ENCODE peak calls at places on chromosomes 4 and X, in four cellular contexts. One of them, this sample, is unnamed.

GRCh38 chrX:46698691-46699090 is 60.2 kb downstream of the SLC9A7 start:
- DNase-seq in K562: no peak
- DNase-seq in H1: no peak
- DNase-seq in HepG2: no peak
- DNase-seq in this sample: no peak

GRCh38 chr4:81635128-81635527 is 163.4 kb upstream of the RASGEF1B start:
- DNase-seq in H1: no peak
- DNase-seq in HepG2: no peak
- DNase-seq in K562: no peak
- DNase-seq in this sample: no peak

GRCh38 chr4:99379571-99379970 is 27.0 kb upstream of the ADH1C start:
- DNase-seq in HepG2: no peak
- DNase-seq in K562: no peak
- DNase-seq in H1: no peak
- DNase-seq in this sample: no peak

GRCh38 chr4:123301942-123302341 is 94.7 kb upstream of the SPRY1 start:
- DNase-seq in HepG2: no peak
- DNase-seq in K562: no peak
- DNase-seq in H1: no peak
- DNase-seq in this sample: no peak

GRCh38 chrX:124736553-124737240 is 390.3 kb downstream of the SH2D1A start:
- DNase-seq in HepG2: no peak
- DNase-seq in H1: peak
- DNase-seq in K562: no peak
- DNase-seq in this sample: no peak

GRCh38 chrX:107678957-107679740 is 50.8 kb downstream of the PRPS1 start:
- DNase-seq in K562: peak
- DNase-seq in HepG2: no peak
- DNase-seq in H1: no peak
- DNase-seq in this sample: no peak

GRCh38 chrX:153793291-153793690 is 884 bp downstream of the IDH3G start:
- DNase-seq in H1: no peak
- DNase-seq in HepG2: no peak
- DNase-seq in K562: peak
- DNase-seq in this sample: no peak

GRCh38 chr4:130395871-130396270 is 1299.9 kb downstream of the C4orf33 start:
- DNase-seq in H1: no peak
- DNase-seq in K562: no peak
- DNase-seq in HepG2: no peak
- DNase-seq in this sample: no peak

GRCh38 chrX:13899607-13900006 is 82.7 kb upstream of the GPM6B start:
- DNase-seq in HepG2: no peak
- DNase-seq in K562: no peak
- DNase-seq in H1: no peak
- DNase-seq in this sample: no peak

GRCh38 chr4:15910150-15910945 is 28.2 kb downstream of the FGFBP1 start:
- DNase-seq in HepG2: no peak
- DNase-seq in H1: no peak
- DNase-seq in K562: no peak
- DNase-seq in this sample: no peak

GRCh38 chrX:102517331-102517730 is 792 bp upstream of the TMSB15A start:
- DNase-seq in K562: no peak
- DNase-seq in HepG2: no peak
- DNase-seq in H1: no peak
- DNase-seq in this sample: no peak

GRCh38 chrX:31166416-31166815 is 94.6 kb upstream of the FTHL17 start:
- DNase-seq in K562: no peak
- DNase-seq in HepG2: no peak
- DNase-seq in H1: no peak
- DNase-seq in this sample: no peak

GRCh38 chr4:56627985-56628384 is 53.1 kb downstream of the HOPX start:
- DNase-seq in K562: no peak
- DNase-seq in HepG2: no peak
- DNase-seq in H1: no peak
- DNase-seq in this sample: no peak

GRCh38 chrX:44844204-44844603 is 383 bp downstream of the DUSP21 start:
- DNase-seq in HepG2: no peak
- DNase-seq in K562: no peak
- DNase-seq in H1: no peak
- DNase-seq in this sample: no peak

GRCh38 chrX:103539695-103540094 is 20.4 kb upstream of the RAB40A start:
- DNase-seq in HepG2: no peak
- DNase-seq in K562: no peak
- DNase-seq in H1: no peak
- DNase-seq in this sample: no peak

GRCh38 chrX:31871989-31872388 is 800.1 kb upstream of the FTHL17 start:
- DNase-seq in HepG2: no peak
- DNase-seq in H1: no peak
- DNase-seq in K562: peak
- DNase-seq in this sample: no peak

GRCh38 chrX:103722505-103722904 is 11.8 kb downstream of the TMEM31 start:
- DNase-seq in H1: no peak
- DNase-seq in K562: no peak
- DNase-seq in HepG2: no peak
- DNase-seq in this sample: no peak

GRCh38 chr4:23930750-23931488 is 41.1 kb upstream of the PPARGC1A start:
- DNase-seq in K562: no peak
- DNase-seq in HepG2: peak
- DNase-seq in H1: no peak
- DNase-seq in this sample: no peak

GRCh38 chrX:49958727-49959126 is 36.3 kb downstream of the CLCN5 start:
- DNase-seq in K562: no peak
- DNase-seq in H1: no peak
- DNase-seq in HepG2: no peak
- DNase-seq in this sample: no peak

GRCh38 chr4:16843831-16844508 is 54.5 kb downstream of the LDB2 start:
- DNase-seq in H1: no peak
- DNase-seq in K562: no peak
- DNase-seq in HepG2: peak
- DNase-seq in this sample: no peak

GRCh38 chr4:169228076-169228475 is 42.7 kb downstream of the SH3RF1 start:
- DNase-seq in HepG2: no peak
- DNase-seq in K562: no peak
- DNase-seq in H1: no peak
- DNase-seq in this sample: no peak

GRCh38 chrX:443676-444210 is 57.0 kb upstream of the PPP2R3B start:
- DNase-seq in H1: no peak
- DNase-seq in K562: no peak
- DNase-seq in HepG2: no peak
- DNase-seq in this sample: no peak

GRCh38 chrX:24341795-24342194 is 18.6 kb upstream of the SUPT20HL1 start:
- DNase-seq in HepG2: no peak
- DNase-seq in H1: no peak
- DNase-seq in K562: no peak
- DNase-seq in this sample: no peak

GRCh38 chr4:169335331-169335730 is 64.6 kb upstream of the SH3RF1 start:
- DNase-seq in HepG2: no peak
- DNase-seq in H1: no peak
- DNase-seq in K562: no peak
- DNase-seq in this sample: no peak

GRCh38 chr4:4560136-4560535 is 18.3 kb upstream of the STX18 start:
- DNase-seq in H1: no peak
- DNase-seq in HepG2: no peak
- DNase-seq in K562: no peak
- DNase-seq in this sample: no peak
- TF ChIP-seq FOSL1 in H1: no peak
- TF ChIP-seq FOSL1 in HepG2: no peak
- TF ChIP-seq FOSL1 in K562: no peak
- TF ChIP-seq FOSL1 in this sample: no peak

DNA sequence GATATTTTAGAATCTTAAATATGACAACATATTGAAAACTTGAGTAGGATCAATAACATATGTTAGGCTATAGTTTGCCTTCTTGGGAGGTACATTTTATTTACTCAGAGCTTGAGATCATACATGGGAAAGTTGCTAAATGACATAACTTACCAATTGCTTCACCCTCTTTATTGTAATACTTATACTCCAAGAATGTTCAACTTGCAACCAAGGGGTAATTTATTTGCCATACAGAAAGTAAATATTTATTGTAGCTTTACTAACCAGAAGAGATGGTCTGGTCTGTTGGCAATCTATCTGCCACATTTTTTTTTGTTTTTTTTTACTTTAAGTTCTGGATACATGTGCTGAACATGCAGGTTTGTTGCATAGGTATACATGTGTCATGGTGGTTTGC is 426.6 kb downstream of the ARHGAP24 start:
- DNase-seq in HepG2: no peak
- DNase-seq in K562: no peak
- DNase-seq in H1: no peak
- DNase-seq in this sample: no peak
- TF ChIP-seq SIN3A in HepG2: no peak
- TF ChIP-seq SIN3A in K562: no peak
- TF ChIP-seq SIN3A in H1: no peak
- TF ChIP-seq SIN3A in this sample: no peak

GRCh38 chr4:119523399-119523798 is 105.2 kb downstream of the PDE5A start:
- DNase-seq in HepG2: no peak
- DNase-seq in H1: no peak
- DNase-seq in K562: no peak
- DNase-seq in this sample: no peak

GRCh38 chr4:119525005-119525749 is 103.4 kb downstream of the PDE5A start:
- DNase-seq in K562: no peak
- DNase-seq in H1: no peak
- DNase-seq in HepG2: peak
- DNase-seq in this sample: no peak

GRCh38 chr4:119525771-119526712 is 102.6 kb downstream of the PDE5A start:
- DNase-seq in HepG2: no peak
- DNase-seq in K562: no peak
- DNase-seq in H1: no peak
- DNase-seq in this sample: no peak

GRCh38 chr4:119529788-119530187 is 98.8 kb downstream of the PDE5A start:
- DNase-seq in H1: no peak
- DNase-seq in K562: no peak
- DNase-seq in HepG2: no peak
- DNase-seq in this sample: no peak

GRCh38 chr4:119526786-119527550 is 101.6 kb downstream of the PDE5A start:
- DNase-seq in K562: no peak
- DNase-seq in H1: no peak
- DNase-seq in HepG2: peak
- DNase-seq in this sample: no peak
- TF ChIP-seq SRF in K562: no peak
- TF ChIP-seq SRF in H1: no peak
- TF ChIP-seq SRF in HepG2: no peak
- TF ChIP-seq SRF in this sample: no peak

DNA sequence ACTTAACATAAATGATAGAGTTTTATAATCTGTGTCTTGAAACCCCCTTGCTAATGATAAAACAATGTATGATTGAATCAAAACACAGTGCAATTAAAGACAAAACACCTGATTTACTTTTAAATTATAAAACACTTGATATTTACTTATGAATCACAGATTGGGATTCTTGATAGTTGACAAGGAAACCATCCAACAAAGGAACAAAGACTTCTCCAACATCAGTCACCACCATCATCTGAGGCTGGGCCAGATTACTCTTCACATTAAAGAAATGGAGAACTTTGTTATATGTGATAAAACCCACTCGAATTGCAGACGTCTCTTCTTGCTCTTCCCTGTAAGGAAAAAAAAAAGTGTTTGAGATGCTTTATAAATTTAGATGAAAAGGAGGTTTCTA is 67.4 kb downstream of the METTL14 start:
- DNase-seq in H1: no peak
- DNase-seq in HepG2: no peak
- DNase-seq in K562: no peak
- DNase-seq in this sample: no peak
- TF ChIP-seq FOSL1 in H1: no peak
- TF ChIP-seq FOSL1 in HepG2: no peak
- TF ChIP-seq FOSL1 in K562: no peak
- TF ChIP-seq FOSL1 in this sample: no peak

GRCh38 chr4:147773261-147774184 is 41.6 kb downstream of the ARHGAP10 start:
- DNase-seq in HepG2: no peak
- DNase-seq in H1: no peak
- DNase-seq in K562: no peak
- DNase-seq in this sample: no peak
- TF ChIP-seq SIN3A in HepG2: no peak
- TF ChIP-seq SIN3A in H1: no peak
- TF ChIP-seq SIN3A in K562: no peak
- TF ChIP-seq SIN3A in this sample: peak

GRCh38 chrX:48798318-48798717 is 3.5 kb upstream of the HDAC6 start:
- DNase-seq in H1: no peak
- DNase-seq in HepG2: no peak
- DNase-seq in K562: no peak
- DNase-seq in this sample: no peak
- TF ChIP-seq SRF in H1: no peak
- TF ChIP-seq SRF in HepG2: no peak
- TF ChIP-seq SRF in K562: no peak
- TF ChIP-seq SRF in this sample: no peak

GRCh38 chrX:109902665-109903064 is 100.2 kb upstream of the TMEM164 start:
- DNase-seq in K562: no peak
- DNase-seq in HepG2: peak
- DNase-seq in H1: no peak
- DNase-seq in this sample: no peak
- TF ChIP-seq FOSL1 in K562: no peak
- TF ChIP-seq FOSL1 in HepG2: no peak
- TF ChIP-seq FOSL1 in H1: no peak
- TF ChIP-seq FOSL1 in this sample: no peak

DNA sequence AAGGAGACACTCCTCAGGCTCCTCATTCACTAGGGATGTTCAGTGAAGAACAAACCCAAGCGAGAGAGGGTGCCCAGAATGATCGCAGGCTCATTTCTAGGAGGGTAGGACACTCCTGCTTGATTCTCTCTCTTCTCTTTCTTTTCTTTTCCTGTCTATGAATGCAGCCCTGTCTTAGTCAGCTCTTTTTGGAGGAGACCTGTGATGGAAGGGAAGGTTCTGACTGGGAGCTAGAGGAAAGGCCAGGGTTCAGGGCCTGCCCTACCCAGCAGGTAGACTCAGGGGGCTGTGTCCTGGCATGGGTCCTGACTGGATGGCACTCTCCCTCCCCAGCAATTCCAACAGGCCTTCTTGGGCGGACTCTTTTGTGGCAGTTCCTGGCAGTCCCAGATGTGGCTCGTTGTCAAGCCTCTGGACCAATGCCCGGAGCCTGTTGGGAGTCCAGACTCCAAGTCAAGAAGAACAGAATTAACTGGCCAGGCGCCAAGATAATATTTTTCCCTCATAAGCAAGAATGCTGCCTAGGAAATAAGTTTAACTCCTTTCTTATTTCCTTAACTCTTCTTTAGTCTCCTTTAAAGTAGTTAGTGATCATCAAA is 139.4 kb upstream of the SCML1 start:
- DNase-seq in H1: no peak
- DNase-seq in HepG2: no peak
- DNase-seq in K562: no peak
- DNase-seq in this sample: no peak
- TF ChIP-seq SIN3A in H1: no peak
- TF ChIP-seq SIN3A in HepG2: no peak
- TF ChIP-seq SIN3A in K562: no peak
- TF ChIP-seq SIN3A in this sample: no peak

DNA sequence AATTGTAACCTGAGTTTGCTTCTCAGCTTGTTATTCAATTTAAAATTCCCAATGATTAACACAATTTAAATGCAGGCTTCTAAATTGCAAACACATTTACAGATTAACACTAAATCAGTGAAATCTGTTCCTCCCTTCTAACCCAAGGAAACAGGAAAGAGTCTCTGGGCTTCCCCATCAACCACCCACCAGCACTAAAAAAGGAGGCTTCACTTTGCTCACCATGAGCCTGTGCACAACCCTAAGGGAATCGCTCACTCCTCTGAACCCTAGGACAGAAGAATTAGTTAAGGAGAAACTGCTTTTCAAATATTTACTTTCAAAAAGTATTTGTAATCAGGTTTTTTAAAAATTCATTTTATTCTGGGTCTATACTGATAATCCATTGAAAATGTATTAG is 155.3 kb downstream of the COL25A1 start:
- DNase-seq in K562: no peak
- DNase-seq in H1: no peak
- DNase-seq in HepG2: no peak
- DNase-seq in this sample: no peak
- TF ChIP-seq SRF in K562: no peak
- TF ChIP-seq SRF in H1: no peak
- TF ChIP-seq SRF in HepG2: no peak
- TF ChIP-seq SRF in this sample: no peak